ENCODE peak calls at places on chromosomes 7 and 10, in four cellular contexts. R, T, M and O are unnamed samples.

GRCh38 chr7:130418306-130418705 is 22.5 kb downstream of the CEP41 start:
- DNase-seq in R (no peak), T (no peak), M (no peak), O (no peak)

GRCh38 chr10:79449181-79450146 is 4.0 kb upstream of the ZCCHC24 start:
- DNase-seq in R (no peak), T (no peak), M (no peak), O (no peak)

GRCh38 chr10:78579995-78580394 is 488.8 kb upstream of the ZMIZ1 start:
- DNase-seq in R (no peak), T (no peak), M (peak; percentile 78), O (peak; percentile 59)

GRCh38 chr7:43071604-43072003 is 40.8 kb upstream of the HECW1 start:
- DNase-seq in R (peak; percentile 37), T (no peak), M (no peak), O (no peak)

GRCh38 chr10:47346572-47347302 is 1.4 kb upstream of the RBP3 start:
- DNase-seq in R (no peak), T (no peak), M (no peak), O (no peak)

GRCh38 chr7:77441046-77441445 is 24.9 kb upstream of the GSAP start:
- DNase-seq in R (no peak), T (no peak), M (no peak), O (no peak)

GRCh38 chr10:88347597-88348304 is 235.4 kb downstream of the RNLS start:
- DNase-seq in R (no peak), T (no peak), M (no peak), O (no peak)

GRCh38 chr7:93055543-93056107 is 62.2 kb downstream of the SAMD9 start:
- DNase-seq in R (peak; percentile 55), T (peak; percentile 22), M (no peak), O (peak; percentile 60)

GRCh38 chr7:7569113-7569527 is 2.4 kb downstream of the MIOS start:
- DNase-seq in R (peak; percentile 38), T (no peak), M (no peak), O (no peak)

GRCh38 chr10:71068811-71069411 is 143.5 kb upstream of the UNC5B start:
- DNase-seq in R (no peak), T (no peak), M (peak; percentile 64), O (peak; percentile 9)

GRCh38 chr7:106281127-106281526 is 3.7 kb downstream of the NAMPT start:
- DNase-seq in R (no peak), T (no peak), M (no peak), O (no peak)

GRCh38 chr7:10708447-10708846 is 265.2 kb upstream of the PHF14 start:
- DNase-seq in R (peak; percentile 73), T (peak; percentile 10), M (no peak), O (no peak)

GRCh38 chr7:119596651-119597050 is 676.3 kb upstream of the KCND2 start:
- DNase-seq in R (no peak), T (no peak), M (no peak), O (no peak)

GRCh38 chr10:97320480-97321031 is 1.5 kb downstream of the FRAT1 start:
- DNase-seq in R (no peak), T (no peak), M (peak; percentile 22), O (no peak)

GRCh38 chr7:112267944-112268691 is 61.6 kb downstream of the ZNF277 start:
- DNase-seq in R (no peak), T (no peak), M (no peak), O (no peak)

GRCh38 chr10:31146496-31147219 is 115.0 kb upstream of the ZNF438 start:
- DNase-seq in R (no peak), T (no peak), M (peak; percentile 60), O (peak; percentile 83)

GRCh38 chr7:145986248-145986874 is 130.2 kb upstream of the CNTNAP2 start:
- DNase-seq in R (peak; percentile 70), T (no peak), M (no peak), O (no peak)

GRCh38 chr7:41943098-41943577 is 240.2 kb upstream of the INHBA start:
- DNase-seq in R (peak; percentile 76), T (peak; percentile 54), M (peak; percentile 83), O (peak; percentile 83)

GRCh38 chr10:20624642-20625041 is 272.5 kb downstream of the NEBL start:
- DNase-seq in R (no peak), T (no peak), M (no peak), O (no peak)

DNA sequence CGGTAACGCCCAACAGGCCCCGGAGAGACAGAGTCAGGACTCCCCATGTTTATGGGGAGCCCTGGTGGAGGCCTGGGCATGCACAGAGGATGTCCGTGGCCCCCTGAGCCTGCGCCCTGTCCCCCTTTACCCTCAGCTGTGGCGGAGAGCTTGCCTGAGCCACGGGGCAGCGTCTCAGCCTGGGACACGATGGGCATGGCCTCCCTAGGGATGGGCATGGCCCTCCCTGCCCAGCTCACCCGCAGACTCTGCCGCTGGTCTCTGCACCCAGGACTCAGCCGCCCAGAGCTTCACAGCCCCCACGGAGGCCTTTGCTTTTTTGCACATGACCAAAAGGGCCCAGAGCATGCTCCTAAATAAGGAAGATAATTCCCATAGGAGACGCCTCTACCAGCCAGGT is 394.2 kb downstream of the PTPRN2 start:
- DNase-seq in R (no peak), T (no peak), M (no peak), O (no peak)
- TF ChIP-seq CTCF in R (no peak), T (no peak), M (no peak), O (no peak)

GRCh38 chr7:155996718-155997059 is 184.4 kb upstream of the SHH start:
- DNase-seq in R (no peak), T (no peak), M (no peak), O (no peak)

GRCh38 chr7:155998328-155998691 is 186.0 kb upstream of the SHH start:
- DNase-seq in R (peak; percentile 21), T (no peak), M (no peak), O (no peak)

GRCh38 chr7:155999631-156000489 is 187.6 kb upstream of the SHH start:
- DNase-seq in R (no peak), T (no peak), M (no peak), O (no peak)

GRCh38 chr7:155998766-155999630 is 186.7 kb upstream of the SHH start:
- DNase-seq in R (no peak), T (no peak), M (no peak), O (no peak)

GRCh38 chr7:155997431-155998327 is 185.4 kb upstream of the SHH start:
- DNase-seq in R (no peak), T (no peak), M (no peak), O (no peak)
- H3K4me3 ChIP-seq in R (no peak overlapping the region), T (no peak overlapping the region), M (no peak overlapping the region), O (no peak overlapping the region)

GRCh38 chr7:30702200-30702599 is 19.9 kb upstream of the CRHR2 start:
- DNase-seq in R (no peak), T (no peak), M (no peak), O (no peak)
- TF ChIP-seq CTCF in R (peak; percentile 23), T (no peak), M (no peak), O (no peak)

GRCh38 chr7:100127866-100128601 is 1.3 kb downstream of the MBLAC1 start:
- DNase-seq in R (peak; percentile 14), T (no peak), M (no peak), O (no peak)
- H3K4me3 ChIP-seq in R (peak overlapping the region; percentile 78), T (peak overlapping the region; percentile 82), M (peak overlapping the region; percentile 93), O (peak overlapping the region; percentile 81)

DNA sequence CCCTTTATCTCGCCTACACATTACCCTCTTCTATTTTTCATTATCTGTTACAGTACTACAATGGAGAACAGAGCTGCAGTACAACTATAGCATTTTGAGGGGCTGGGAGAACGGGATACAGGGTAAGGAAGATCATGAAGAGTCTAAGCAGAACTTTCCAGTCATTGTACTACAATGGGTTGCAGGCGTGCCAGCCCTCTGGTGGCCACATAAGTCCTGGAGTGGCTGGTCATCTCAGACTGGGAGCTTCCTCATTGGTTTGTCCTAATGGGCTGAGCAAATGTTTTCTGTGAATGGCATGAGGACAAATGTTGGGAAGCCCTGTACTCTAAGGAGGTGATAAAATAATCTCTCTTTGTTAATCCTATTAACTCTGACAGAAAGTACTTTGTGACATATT is 33.0 kb downstream of the TMEM106B start:
- DNase-seq in R (no peak), T (no peak), M (no peak), O (peak; percentile 22)
- TF ChIP-seq CTCF in R (peak; percentile 32), T (peak; percentile 80), M (no peak), O (peak; percentile 48)